ENCODE peak calls at places on chromosomes 7 and 10, in seven cellular contexts. R is stimulated activated CD8-positive, alpha-beta memory T cell treated with anti-CD3 and anti-CD28 coated beads, Interleukin-4, amount 100 ng/mL, for 24 hours; K is activated CD4-positive, alpha-beta T cell treated with anti-CD3 and anti-CD28 coated beads, Interleukin-2, amount 10 ng/mL, durations not matched to agents 7 days and 5 days; C is A549; A is keratinocyte; M is SK-N-MC; H is NCI-H345. T is an unnamed sample.

GRCh38 chr10:109931153-109931552 is 7.8 kb upstream of the XPNPEP1 start:
- DNase-seq in R (no peak), C (no peak), A (no peak), K (no peak), M (no peak), H (no peak), T (no peak)

GRCh38 chr7:46032936-46033335 is 111.9 kb upstream of the IGFBP3 start:
- DNase-seq in K (no peak), A (no peak), C (no peak), H (no peak), M (no peak), R (no peak), T (peak)

GRCh38 chr7:27123021-27123476 is 7.5 kb downstream of the HOXA4 start:
- DNase-seq in M (no peak), C (no peak), R (no peak), H (no peak), A (no peak), K (no peak), T (no peak)

GRCh38 chr7:106462365-106462859 is 177.6 kb upstream of the NAMPT start:
- DNase-seq in R (no peak), M (no peak), K (peak), A (no peak), H (peak), C (no peak), T (no peak)

GRCh38 chr7:89988070-89988469 is 166.2 kb upstream of the STEAP1 start:
- DNase-seq in K (no peak), H (no peak), R (no peak), C (no peak), A (no peak), M (no peak), T (no peak)

GRCh38 chr7:22387583-22387982 is 30.6 kb upstream of the RAPGEF5 start:
- DNase-seq in R (no peak), K (no peak), M (no peak), C (no peak), A (no peak), H (no peak), T (no peak)

GRCh38 chr10:130958981-130959751 is 352.4 kb downstream of the TCERG1L start:
- DNase-seq in C (no peak), K (no peak), A (no peak), H (no peak), R (no peak), M (no peak), T (no peak)

GRCh38 chr10:77961668-77962067 is 35.1 kb upstream of the DLG5 start:
- DNase-seq in R (no peak), A (no peak), C (no peak), H (no peak), K (no peak), M (no peak), T (no peak)

GRCh38 chr7:129836983-129837382 is 115.8 kb downstream of the UBE2H start:
- DNase-seq in R (no peak), A (no peak), C (no peak), K (no peak), M (no peak), H (no peak), T (no peak)